ENCODE peak calls at places on chromosomes 4 and X, in ten cellular contexts. F is sigmoid colon, I is lower leg skin, H is adrenal gland, M is GM12865, N is choroid plexus epithelial cell, Z is transverse colon, X is foreskin fibroblast, V is cardiac fibroblast, B is AG04450. P is an unnamed sample.

GRCh38 chrX:31243804-31244203 is 172.0 kb upstream of the FTHL17 start:
- DNase-seq in F (no peak), I (no peak), H (no peak), M (no peak), N (no peak), Z (no peak), X (no peak), V (no peak), B (no peak), P (no peak)

GRCh38 chr4:15349426-15349825 is 78.4 kb upstream of the C1QTNF7 start:
- DNase-seq in F (no peak), I (no peak), H (no peak), M (peak), N (no peak), Z (no peak), X (no peak), V (no peak), B (no peak), P (no peak)

GRCh38 chr4:158253350-158253980 is 43.2 kb downstream of the TMEM144 start:
- DNase-seq in F (no peak), I (peak), H (peak), M (peak), N (peak), Z (peak), X (peak), V (peak), B (peak), P (peak)

GRCh38 chrX:584572-584971 is 46.0 kb upstream of the SHOX start:
- DNase-seq in F (no peak), I (no peak), H (no peak), M (no peak), N (no peak), Z (no peak), X (no peak), V (no peak), B (no peak), P (no peak)

GRCh38 chrX:15686818-15687685 is 22.4 kb upstream of the CLTRN start:
- DNase-seq in F (no peak), I (peak), H (peak), M (peak), N (peak), Z (peak), X (peak), V (peak), B (no peak), P (peak)

GRCh38 chr4:112266823-112267222 is 18.9 kb downstream of the TIFA start:
- DNase-seq in F (no peak), I (no peak), H (no peak), M (peak), N (peak), Z (no peak), X (peak), V (peak), B (no peak), P (peak)

GRCh38 chr4:106587558-106587957 is 219.0 kb upstream of the GIMD1 start:
- DNase-seq in F (no peak), I (no peak), H (no peak), M (no peak), N (peak), Z (no peak), X (peak), V (peak), B (peak), P (peak)

GRCh38 chrX:124223524-124223923 is 108.9 kb upstream of the TEX13D start:
- DNase-seq in F (no peak), I (no peak), H (no peak), M (no peak), N (no peak), Z (no peak), X (no peak), V (no peak), B (no peak), P (no peak)

GRCh38 chrX:41384041-41384705 is 50.2 kb downstream of the DDX3X start:
- DNase-seq in F (peak), I (peak), H (peak), M (no peak), N (peak), Z (peak), X (peak), V (peak), B (peak), P (peak)

GRCh38 chr4:21476753-21477152 is 471.8 kb downstream of the KCNIP4 start:
- DNase-seq in F (no peak), I (no peak), H (no peak), M (no peak), N (peak), Z (no peak), X (no peak), V (peak), B (no peak), P (peak)

GRCh38 chr4:7693711-7694110 is 245.9 kb downstream of the AFAP1 start:
- DNase-seq in F (no peak), I (no peak), H (no peak), M (no peak), N (no peak), Z (no peak), X (no peak), V (no peak), B (no peak), P (no peak)

GRCh38 chr4:8033067-8033755 is 93.5 kb upstream of the AFAP1 start:
- DNase-seq in F (no peak), I (no peak), H (no peak), M (no peak), N (no peak), Z (no peak), X (no peak), V (no peak), B (no peak), P (no peak)

GRCh38 chr4:133483600-133484246 is 334.6 kb downstream of the PCDH10 start:
- DNase-seq in F (no peak), I (no peak), H (no peak), M (no peak), N (peak), Z (no peak), X (no peak), V (peak), B (peak), P (peak)

GRCh38 chr4:186137193-186137792 is 32.8 kb downstream of the FAM149A start:
- DNase-seq in F (no peak), I (no peak), H (no peak), M (peak), N (peak), Z (no peak), X (peak), V (peak), B (no peak), P (peak)

GRCh38 chr4:186131935-186132334 is 27.4 kb downstream of the FAM149A start:
- DNase-seq in F (no peak), I (no peak), H (no peak), M (no peak), N (no peak), Z (no peak), X (no peak), V (no peak), B (no peak), P (no peak)

GRCh38 chr4:186128842-186129241 is 24.3 kb downstream of the FAM149A start:
- DNase-seq in F (no peak), I (no peak), H (no peak), M (no peak), N (no peak), Z (no peak), X (no peak), V (no peak), B (no peak), P (no peak)

GRCh38 chr4:186134254-186134653 is 29.8 kb downstream of the FAM149A start:
- DNase-seq in F (no peak), I (no peak), H (no peak), M (peak), N (no peak), Z (peak), X (no peak), V (no peak), B (no peak), P (no peak)

DNA sequence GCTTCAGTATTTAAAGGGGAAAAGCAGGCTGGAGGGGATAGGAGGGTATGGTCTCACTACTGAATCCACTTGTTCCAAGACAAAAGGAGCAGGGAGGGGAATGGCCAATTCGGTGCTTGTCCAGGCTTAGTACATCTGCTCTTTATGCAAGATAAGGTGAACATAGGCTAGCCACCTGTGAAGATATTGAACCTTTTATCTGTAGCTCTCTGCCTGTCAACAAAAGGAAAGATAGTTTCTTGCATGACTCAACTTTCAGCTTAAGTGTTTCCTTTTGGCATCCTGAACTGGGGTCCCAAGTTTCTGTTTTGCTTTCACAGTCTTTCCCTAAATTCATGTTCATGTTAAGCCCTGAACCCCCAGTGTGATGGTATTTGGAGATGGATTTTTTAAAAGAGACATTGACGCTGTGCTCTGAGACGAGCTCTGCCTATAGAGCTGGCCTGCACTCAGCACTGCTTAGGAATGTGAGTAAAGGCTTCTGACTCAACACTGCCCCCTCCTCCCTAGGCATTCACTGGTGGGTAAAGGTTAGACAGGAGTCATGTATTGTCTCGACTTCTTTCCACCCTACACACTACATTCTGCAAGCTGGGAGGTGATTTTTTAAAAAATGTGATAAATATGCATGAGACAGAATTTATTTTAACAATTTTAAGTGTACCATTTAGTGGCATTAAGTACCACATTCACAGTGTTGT is 28.2 kb downstream of the FAM149A start:
- DNase-seq in F (no peak), I (no peak), H (no peak), M (no peak), N (peak), Z (no peak), X (no peak), V (peak), B (no peak), P (peak)
- TF ChIP-seq CTCF in F (no peak), I (no peak), H (no peak), M (no peak), N (peak), Z (no peak), X (no peak), V (no peak), B (peak), P (peak)

GRCh38 chrX:69615323-69615722 is 590 bp upstream of the EDA start:
- DNase-seq in F (no peak), I (no peak), H (no peak), M (no peak), N (no peak), Z (no peak), X (no peak), V (no peak), B (no peak), P (no peak)
- H3K4me3 ChIP-seq in F (peak), I (no peak), H (no peak), M (no peak), N (peak), Z (no peak), X (peak), V (no peak), B (no peak), P (peak)

DNA sequence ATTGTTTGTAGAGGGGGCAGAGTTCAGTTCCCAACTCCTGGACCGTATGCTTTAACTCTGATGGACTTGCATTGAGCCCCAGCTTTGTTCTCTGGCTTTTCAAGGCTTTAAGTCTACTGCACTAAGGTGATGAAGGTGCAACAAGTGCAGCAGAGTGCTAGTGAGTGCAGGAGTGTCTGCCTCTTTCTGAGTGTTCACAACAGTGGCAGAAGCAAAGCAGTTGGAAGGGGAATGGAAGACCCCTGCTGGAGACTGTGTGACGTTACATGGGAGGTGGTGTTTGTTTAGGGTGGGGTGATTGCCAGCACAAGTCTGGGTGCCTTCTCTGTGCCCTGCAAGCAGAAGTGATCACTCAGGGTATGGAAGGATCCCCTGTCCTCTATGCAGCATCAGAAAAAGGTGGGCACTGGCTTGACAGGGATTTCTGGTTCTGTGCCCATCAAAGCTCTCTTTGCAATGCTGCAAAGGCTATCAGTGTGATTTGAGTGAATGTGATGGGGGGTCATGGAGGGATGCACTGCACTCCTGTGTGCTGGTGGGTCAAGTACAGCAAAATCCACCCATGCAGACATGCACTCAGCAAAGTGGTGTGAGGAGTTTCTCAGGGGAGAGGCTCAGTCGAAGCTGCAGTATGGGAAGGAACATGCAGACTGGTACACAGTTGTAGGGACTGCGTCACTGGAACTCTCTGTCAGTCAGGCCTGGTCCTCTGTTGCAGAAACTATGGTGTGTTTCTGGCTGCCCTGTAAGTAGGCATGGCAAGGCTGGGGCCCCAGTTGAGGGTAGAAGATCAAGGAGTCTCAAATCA is 70.9 kb upstream of the UGT2B7 start:
- DNase-seq in F (no peak), I (no peak), H (no peak), M (peak), N (peak), Z (peak), X (no peak), V (no peak), B (no peak), P (peak)
- TF ChIP-seq CTCF in F (no peak), I (no peak), H (no peak), M (peak), N (peak), Z (peak), X (no peak), V (peak), B (peak), P (peak)

DNA sequence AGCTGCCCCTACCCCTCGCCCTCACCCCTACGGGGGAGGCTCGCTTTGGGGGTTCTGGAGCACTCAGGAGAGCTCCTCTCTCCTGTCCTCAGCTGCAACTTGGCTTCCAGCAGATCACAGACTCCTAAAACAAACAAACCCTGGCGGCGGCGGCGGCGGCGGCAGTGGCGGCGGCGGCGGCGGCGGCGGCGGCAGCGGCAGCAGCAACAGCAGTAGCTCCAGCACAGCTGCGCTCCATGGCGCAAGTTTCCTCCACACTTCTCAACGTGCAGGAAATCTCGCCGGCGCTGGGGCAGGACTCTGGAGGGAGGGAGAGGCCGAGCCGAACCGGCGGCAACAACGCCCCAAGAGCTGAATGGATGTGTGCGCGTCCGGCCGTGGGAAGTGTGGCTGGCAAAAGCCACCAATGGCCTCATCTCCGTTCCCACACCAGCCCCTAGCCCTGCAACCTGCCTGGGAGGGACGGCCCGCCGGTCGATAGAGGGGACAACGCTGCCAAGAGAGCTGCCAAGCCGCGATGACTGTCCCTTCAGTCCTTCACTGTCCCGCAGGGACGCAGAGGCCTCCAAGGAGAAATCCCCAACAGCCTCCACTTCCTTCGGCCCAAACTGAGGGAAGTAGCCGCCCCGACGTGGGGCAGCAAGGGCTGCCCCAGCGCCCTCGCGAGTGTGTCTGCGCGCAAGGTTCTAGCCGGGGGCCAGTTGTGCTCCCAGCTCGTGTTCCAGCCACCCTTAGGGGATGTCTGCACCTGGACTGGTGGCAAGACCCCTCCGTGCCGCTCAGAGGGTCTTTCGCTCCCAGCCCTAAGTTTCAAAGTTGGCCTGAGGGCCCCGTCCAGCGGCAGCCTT is 775 bp downstream of the SHROOM4 start:
- DNase-seq in F (peak), I (peak), H (peak), M (peak), N (peak), Z (peak), X (no peak), V (peak), B (no peak), P (peak)
- H3K4me3 ChIP-seq in F (peak), I (peak), H (peak), M (no peak), N (peak), Z (peak), X (peak), V (peak), B (peak), P (peak)

DNA sequence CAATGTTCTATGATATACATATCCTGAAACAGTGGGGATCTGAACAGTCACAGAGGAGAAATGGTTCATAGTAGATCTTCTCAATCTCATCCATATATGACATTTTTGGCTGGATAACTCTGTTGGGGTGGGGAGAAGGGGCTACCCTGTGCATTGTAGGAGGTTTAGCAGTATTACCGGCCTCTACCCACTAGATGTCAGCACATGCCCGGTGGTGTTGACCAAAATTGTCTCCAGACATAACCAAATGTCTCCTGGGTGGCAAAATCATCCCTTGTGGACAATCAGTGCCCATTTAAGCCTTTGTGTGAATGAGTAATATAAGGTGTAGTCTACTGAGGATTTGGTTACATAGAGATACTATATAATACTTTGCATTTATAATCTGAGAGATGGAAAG is 89.9 kb downstream of the PLS3 start:
- DNase-seq in F (no peak), I (no peak), H (peak), M (peak), N (peak), Z (peak), X (peak), V (peak), B (no peak), P (peak)
- TF ChIP-seq CTCF in F (peak), I (no peak), H (peak), M (peak), N (peak), Z (no peak), X (peak), V (peak), B (peak), P (peak)

GRCh38 chrX:153922932-153923857 is 2.9 kb downstream of the ARHGAP4 start:
- DNase-seq in F (peak), I (no peak), H (peak), M (no peak), N (peak), Z (peak), X (peak), V (peak), B (peak), P (peak)
- H3K4me3 ChIP-seq in F (no peak), I (no peak), H (no peak), M (no peak), N (no peak), Z (no peak), X (no peak), V (no peak), B (no peak), P (no peak)

GRCh38 chrX:134721766-134722532 is 63.7 kb upstream of the PLAC1 start:
- DNase-seq in F (no peak), I (no peak), H (no peak), M (no peak), N (peak), Z (no peak), X (no peak), V (peak), B (no peak), P (peak)

GRCh38 chrX:134715930-134716619 is 57.8 kb upstream of the PLAC1 start:
- DNase-seq in F (no peak), I (no peak), H (no peak), M (no peak), N (no peak), Z (no peak), X (no peak), V (no peak), B (no peak), P (no peak)

GRCh38 chrX:134716620-134717012 is 58.3 kb upstream of the PLAC1 start:
- DNase-seq in F (no peak), I (no peak), H (no peak), M (no peak), N (no peak), Z (no peak), X (no peak), V (no peak), B (no peak), P (no peak)

GRCh38 chrX:134717698-134718328 is 59.5 kb upstream of the PLAC1 start:
- DNase-seq in F (no peak), I (no peak), H (no peak), M (no peak), N (peak), Z (no peak), X (peak), V (peak), B (no peak), P (peak)

DNA sequence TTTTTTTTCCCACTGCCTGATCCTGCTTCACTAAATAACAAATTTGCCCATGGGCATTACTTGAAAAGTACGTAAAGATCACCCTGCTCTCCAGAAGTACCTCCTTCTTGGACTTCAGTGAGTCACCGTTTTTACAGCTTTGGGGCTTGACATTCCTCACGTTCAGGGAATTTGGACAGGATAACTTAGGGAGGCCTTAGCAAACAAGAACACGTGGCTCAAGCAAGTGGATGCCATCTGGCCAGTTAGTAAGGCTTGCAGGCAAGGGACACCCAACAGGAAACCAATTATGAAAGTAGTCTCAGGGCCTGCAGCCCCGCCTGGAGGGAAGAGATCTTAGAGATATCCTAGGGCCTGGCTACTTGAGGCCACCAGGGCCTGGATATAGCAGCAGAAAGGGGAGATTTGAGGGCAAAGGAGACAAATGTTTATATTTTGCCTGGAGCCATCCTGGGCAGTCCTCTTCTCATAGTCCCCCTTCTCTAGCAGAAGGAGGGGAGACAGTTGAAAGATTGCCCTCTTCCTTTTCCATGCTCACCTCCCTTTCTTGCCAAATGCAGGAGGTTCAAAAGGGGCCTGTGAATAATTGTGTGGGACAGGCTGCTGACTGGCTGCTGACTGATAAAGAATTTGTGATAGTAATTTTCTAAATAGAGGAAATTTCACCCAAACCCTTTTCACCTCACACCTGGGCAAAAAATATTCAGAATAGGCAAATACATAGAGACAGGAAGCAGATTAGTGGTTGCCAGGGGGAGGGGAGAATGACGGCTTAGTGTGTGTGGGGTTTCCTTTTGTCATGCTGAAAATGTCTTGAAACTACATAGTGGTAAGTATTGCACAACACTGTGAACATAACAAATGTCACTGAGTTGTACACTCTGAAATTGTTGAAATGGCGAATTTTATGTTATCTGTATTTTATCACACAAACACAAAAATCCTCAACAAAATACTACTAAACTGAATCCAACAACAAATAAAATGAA is 60.4 kb upstream of the PLAC1 start:
- DNase-seq in F (peak), I (peak), H (no peak), M (peak), N (peak), Z (no peak), X (peak), V (peak), B (peak), P (peak)
- TF ChIP-seq CTCF in F (no peak), I (no peak), H (no peak), M (no peak), N (peak), Z (no peak), X (no peak), V (no peak), B (peak), P (no peak)